ENCODE peak calls at places on chromosomes 6 and 20, in ten cellular contexts. One of them, this sample, is unnamed.

GRCh38 chr6:84652356-84653026 is 111.9 kb downstream of the TBX18 start:
- DNase-seq in cardiac muscle cell: no peak
- DNase-seq in GM23338: no peak
- DNase-seq in spleen: no peak
- DNase-seq in IMR-90: peak
- DNase-seq in WTC11: no peak
- DNase-seq in dorsolateral prefrontal cortex: no peak
- DNase-seq in astrocyte of the spinal cord: peak
- DNase-seq in brain microvascular endothelial cell: peak
- DNase-seq in GM13977: no peak
- DNase-seq in this sample: no peak

GRCh38 chr6:13762648-13763441 is 51.2 kb upstream of the RANBP9 start:
- DNase-seq in spleen: no peak
- DNase-seq in brain microvascular endothelial cell: peak
- DNase-seq in dorsolateral prefrontal cortex: peak
- DNase-seq in cardiac muscle cell: no peak
- DNase-seq in WTC11: no peak
- DNase-seq in IMR-90: peak
- DNase-seq in GM13977: peak
- DNase-seq in astrocyte of the spinal cord: peak
- DNase-seq in GM23338: no peak
- DNase-seq in this sample: no peak

GRCh38 chr20:57259179-57260021 is 7.0 kb downstream of the BMP7 start:
- DNase-seq in WTC11: no peak
- DNase-seq in IMR-90: no peak
- DNase-seq in brain microvascular endothelial cell: no peak
- DNase-seq in GM13977: no peak
- DNase-seq in astrocyte of the spinal cord: no peak
- DNase-seq in GM23338: peak
- DNase-seq in dorsolateral prefrontal cortex: peak
- DNase-seq in spleen: no peak
- DNase-seq in cardiac muscle cell: no peak
- DNase-seq in this sample: no peak

GRCh38 chr6:16711551-16712249 is 49.6 kb downstream of the ATXN1 start:
- DNase-seq in WTC11: no peak
- DNase-seq in IMR-90: no peak
- DNase-seq in dorsolateral prefrontal cortex: no peak
- DNase-seq in spleen: no peak
- DNase-seq in GM23338: no peak
- DNase-seq in astrocyte of the spinal cord: no peak
- DNase-seq in brain microvascular endothelial cell: no peak
- DNase-seq in GM13977: no peak
- DNase-seq in cardiac muscle cell: no peak
- DNase-seq in this sample: no peak

GRCh38 chr6:126063512-126064146 is 77.3 kb downstream of the TRMT11 start:
- DNase-seq in astrocyte of the spinal cord: peak
- DNase-seq in GM13977: no peak
- DNase-seq in IMR-90: peak
- DNase-seq in cardiac muscle cell: no peak
- DNase-seq in WTC11: no peak
- DNase-seq in spleen: no peak
- DNase-seq in GM23338: no peak
- DNase-seq in brain microvascular endothelial cell: peak
- DNase-seq in dorsolateral prefrontal cortex: no peak
- DNase-seq in this sample: no peak

GRCh38 chr6:55953384-55953783 is 78.0 kb upstream of the BMP5 start:
- DNase-seq in GM13977: no peak
- DNase-seq in cardiac muscle cell: no peak
- DNase-seq in GM23338: no peak
- DNase-seq in brain microvascular endothelial cell: peak
- DNase-seq in spleen: no peak
- DNase-seq in astrocyte of the spinal cord: peak
- DNase-seq in IMR-90: peak
- DNase-seq in dorsolateral prefrontal cortex: no peak
- DNase-seq in WTC11: no peak
- DNase-seq in this sample: no peak

GRCh38 chr6:139644821-139645220 is 270.4 kb upstream of the CITED2 start:
- DNase-seq in spleen: no peak
- DNase-seq in astrocyte of the spinal cord: peak
- DNase-seq in GM23338: no peak
- DNase-seq in GM13977: no peak
- DNase-seq in IMR-90: peak
- DNase-seq in dorsolateral prefrontal cortex: no peak
- DNase-seq in cardiac muscle cell: peak
- DNase-seq in brain microvascular endothelial cell: peak
- DNase-seq in WTC11: no peak
- DNase-seq in this sample: no peak

GRCh38 chr6:30703011-30703410 is 12.2 kb upstream of the NRM start:
- DNase-seq in IMR-90: no peak
- DNase-seq in cardiac muscle cell: no peak
- DNase-seq in spleen: peak
- DNase-seq in GM23338: no peak
- DNase-seq in brain microvascular endothelial cell: no peak
- DNase-seq in WTC11: no peak
- DNase-seq in astrocyte of the spinal cord: no peak
- DNase-seq in dorsolateral prefrontal cortex: no peak
- DNase-seq in GM13977: no peak
- DNase-seq in this sample: no peak

GRCh38 chr6:155444120-155444917 is 11.3 kb downstream of the NOX3 start:
- DNase-seq in GM13977: no peak
- DNase-seq in spleen: no peak
- DNase-seq in dorsolateral prefrontal cortex: no peak
- DNase-seq in brain microvascular endothelial cell: peak
- DNase-seq in IMR-90: peak
- DNase-seq in cardiac muscle cell: no peak
- DNase-seq in astrocyte of the spinal cord: peak
- DNase-seq in GM23338: no peak
- DNase-seq in WTC11: no peak
- DNase-seq in this sample: no peak

GRCh38 chr6:107794771-107795170 is 29.3 kb downstream of the SCML4 start:
- DNase-seq in dorsolateral prefrontal cortex: no peak
- DNase-seq in GM23338: no peak
- DNase-seq in WTC11: no peak
- DNase-seq in IMR-90: no peak
- DNase-seq in brain microvascular endothelial cell: no peak
- DNase-seq in astrocyte of the spinal cord: no peak
- DNase-seq in spleen: no peak
- DNase-seq in cardiac muscle cell: no peak
- DNase-seq in GM13977: no peak
- DNase-seq in this sample: no peak

GRCh38 chr20:15902493-15902892 is 670.8 kb downstream of the KIF16B start:
- DNase-seq in IMR-90: no peak
- DNase-seq in astrocyte of the spinal cord: no peak
- DNase-seq in brain microvascular endothelial cell: peak
- DNase-seq in spleen: no peak
- DNase-seq in GM23338: peak
- DNase-seq in GM13977: no peak
- DNase-seq in cardiac muscle cell: no peak
- DNase-seq in WTC11: peak
- DNase-seq in dorsolateral prefrontal cortex: no peak
- DNase-seq in this sample: no peak

GRCh38 chr6:150465610-150466009 is 96.8 kb downstream of the IYD start:
- DNase-seq in GM13977: no peak
- DNase-seq in cardiac muscle cell: no peak
- DNase-seq in brain microvascular endothelial cell: no peak
- DNase-seq in astrocyte of the spinal cord: no peak
- DNase-seq in spleen: no peak
- DNase-seq in dorsolateral prefrontal cortex: no peak
- DNase-seq in WTC11: no peak
- DNase-seq in GM23338: no peak
- DNase-seq in IMR-90: no peak
- DNase-seq in this sample: no peak

GRCh38 chr20:57135875-57136274 is 130.6 kb downstream of the BMP7 start:
- DNase-seq in WTC11: no peak
- DNase-seq in cardiac muscle cell: no peak
- DNase-seq in spleen: peak
- DNase-seq in brain microvascular endothelial cell: no peak
- DNase-seq in dorsolateral prefrontal cortex: no peak
- DNase-seq in GM13977: no peak
- DNase-seq in astrocyte of the spinal cord: no peak
- DNase-seq in IMR-90: no peak
- DNase-seq in GM23338: no peak
- DNase-seq in this sample: no peak

GRCh38 chr6:138184230-138184629 is 22.5 kb downstream of the ARFGEF3 start:
- DNase-seq in GM13977: no peak
- DNase-seq in astrocyte of the spinal cord: no peak
- DNase-seq in brain microvascular endothelial cell: no peak
- DNase-seq in IMR-90: no peak
- DNase-seq in cardiac muscle cell: no peak
- DNase-seq in spleen: no peak
- DNase-seq in WTC11: no peak
- DNase-seq in dorsolateral prefrontal cortex: no peak
- DNase-seq in GM23338: no peak
- DNase-seq in this sample: no peak

GRCh38 chr6:15063253-15063853 is 182.5 kb upstream of the JARID2 start:
- DNase-seq in WTC11: no peak
- DNase-seq in dorsolateral prefrontal cortex: peak
- DNase-seq in IMR-90: peak
- DNase-seq in spleen: peak
- DNase-seq in GM13977: no peak
- DNase-seq in brain microvascular endothelial cell: peak
- DNase-seq in cardiac muscle cell: no peak
- DNase-seq in astrocyte of the spinal cord: no peak
- DNase-seq in GM23338: no peak
- DNase-seq in this sample: no peak
- TF ChIP-seq CTCF in WTC11: no peak
- TF ChIP-seq CTCF in dorsolateral prefrontal cortex: no peak
- TF ChIP-seq CTCF in IMR-90: no peak
- TF ChIP-seq CTCF in spleen: no peak
- TF ChIP-seq CTCF in GM13977: no peak
- TF ChIP-seq CTCF in brain microvascular endothelial cell: no peak
- TF ChIP-seq CTCF in cardiac muscle cell: no peak
- TF ChIP-seq CTCF in astrocyte of the spinal cord: no peak
- TF ChIP-seq CTCF in GM23338: no peak
- TF ChIP-seq CTCF in this sample: no peak

GRCh38 chr6:35553309-35553708 is 40.6 kb upstream of the TULP1 start:
- DNase-seq in GM23338: no peak
- DNase-seq in spleen: peak
- DNase-seq in cardiac muscle cell: no peak
- DNase-seq in IMR-90: no peak
- DNase-seq in astrocyte of the spinal cord: no peak
- DNase-seq in GM13977: no peak
- DNase-seq in dorsolateral prefrontal cortex: no peak
- DNase-seq in WTC11: no peak
- DNase-seq in brain microvascular endothelial cell: no peak
- DNase-seq in this sample: no peak

GRCh38 chr6:35547666-35548065 is 35.0 kb upstream of the TULP1 start:
- DNase-seq in WTC11: no peak
- DNase-seq in GM13977: no peak
- DNase-seq in cardiac muscle cell: no peak
- DNase-seq in spleen: no peak
- DNase-seq in IMR-90: no peak
- DNase-seq in brain microvascular endothelial cell: no peak
- DNase-seq in astrocyte of the spinal cord: no peak
- DNase-seq in GM23338: no peak
- DNase-seq in dorsolateral prefrontal cortex: no peak
- DNase-seq in this sample: no peak

GRCh38 chr6:35554811-35555210 is 42.1 kb upstream of the TULP1 start:
- DNase-seq in cardiac muscle cell: no peak
- DNase-seq in spleen: peak
- DNase-seq in dorsolateral prefrontal cortex: no peak
- DNase-seq in astrocyte of the spinal cord: no peak
- DNase-seq in GM23338: no peak
- DNase-seq in WTC11: no peak
- DNase-seq in IMR-90: no peak
- DNase-seq in brain microvascular endothelial cell: no peak
- DNase-seq in GM13977: no peak
- DNase-seq in this sample: no peak

GRCh38 chr6:35550437-35550836 is 37.7 kb upstream of the TULP1 start:
- DNase-seq in astrocyte of the spinal cord: no peak
- DNase-seq in cardiac muscle cell: no peak
- DNase-seq in WTC11: no peak
- DNase-seq in dorsolateral prefrontal cortex: no peak
- DNase-seq in spleen: no peak
- DNase-seq in GM23338: no peak
- DNase-seq in GM13977: no peak
- DNase-seq in IMR-90: no peak
- DNase-seq in brain microvascular endothelial cell: no peak
- DNase-seq in this sample: no peak

GRCh38 chr6:35552285-35552917 is 39.7 kb upstream of the TULP1 start:
- DNase-seq in astrocyte of the spinal cord: no peak
- DNase-seq in spleen: peak
- DNase-seq in IMR-90: peak
- DNase-seq in GM13977: peak
- DNase-seq in GM23338: peak
- DNase-seq in cardiac muscle cell: no peak
- DNase-seq in WTC11: peak
- DNase-seq in brain microvascular endothelial cell: peak
- DNase-seq in dorsolateral prefrontal cortex: no peak
- DNase-seq in this sample: peak
- TF ChIP-seq CTCF in astrocyte of the spinal cord: peak
- TF ChIP-seq CTCF in spleen: peak
- TF ChIP-seq CTCF in IMR-90: peak
- TF ChIP-seq CTCF in GM13977: peak
- TF ChIP-seq CTCF in GM23338: peak
- TF ChIP-seq CTCF in cardiac muscle cell: peak
- TF ChIP-seq CTCF in WTC11: peak
- TF ChIP-seq CTCF in brain microvascular endothelial cell: peak
- TF ChIP-seq CTCF in dorsolateral prefrontal cortex: peak
- TF ChIP-seq CTCF in this sample: peak

GRCh38 chr6:41694815-41695536 is 40.4 kb downstream of the TFEB start:
- DNase-seq in GM13977: no peak
- DNase-seq in cardiac muscle cell: no peak
- DNase-seq in astrocyte of the spinal cord: no peak
- DNase-seq in WTC11: no peak
- DNase-seq in dorsolateral prefrontal cortex: no peak
- DNase-seq in brain microvascular endothelial cell: peak
- DNase-seq in IMR-90: peak
- DNase-seq in spleen: no peak
- DNase-seq in GM23338: no peak
- DNase-seq in this sample: no peak
- TF ChIP-seq CTCF in GM13977: no peak
- TF ChIP-seq CTCF in cardiac muscle cell: no peak
- TF ChIP-seq CTCF in astrocyte of the spinal cord: no peak
- TF ChIP-seq CTCF in WTC11: no peak
- TF ChIP-seq CTCF in dorsolateral prefrontal cortex: no peak
- TF ChIP-seq CTCF in brain microvascular endothelial cell: peak
- TF ChIP-seq CTCF in IMR-90: no peak
- TF ChIP-seq CTCF in spleen: no peak
- TF ChIP-seq CTCF in GM23338: no peak
- TF ChIP-seq CTCF in this sample: no peak

GRCh38 chr6:44113396-44113795 is 13.9 kb downstream of the MRPL14 start:
- DNase-seq in GM23338: peak
- DNase-seq in brain microvascular endothelial cell: no peak
- DNase-seq in GM13977: no peak
- DNase-seq in spleen: no peak
- DNase-seq in IMR-90: no peak
- DNase-seq in dorsolateral prefrontal cortex: no peak
- DNase-seq in WTC11: no peak
- DNase-seq in cardiac muscle cell: no peak
- DNase-seq in astrocyte of the spinal cord: no peak
- DNase-seq in this sample: no peak
- TF ChIP-seq CTCF in GM23338: peak
- TF ChIP-seq CTCF in brain microvascular endothelial cell: peak
- TF ChIP-seq CTCF in GM13977: no peak
- TF ChIP-seq CTCF in spleen: peak
- TF ChIP-seq CTCF in IMR-90: peak
- TF ChIP-seq CTCF in dorsolateral prefrontal cortex: no peak
- TF ChIP-seq CTCF in WTC11: no peak
- TF ChIP-seq CTCF in cardiac muscle cell: peak
- TF ChIP-seq CTCF in astrocyte of the spinal cord: peak
- TF ChIP-seq CTCF in this sample: no peak

GRCh38 chr20:50380697-50381040 is 129.5 kb upstream of the PTPN1 start:
- DNase-seq in GM23338: peak
- DNase-seq in brain microvascular endothelial cell: peak
- DNase-seq in astrocyte of the spinal cord: peak
- DNase-seq in spleen: no peak
- DNase-seq in dorsolateral prefrontal cortex: no peak
- DNase-seq in cardiac muscle cell: no peak
- DNase-seq in WTC11: no peak
- DNase-seq in GM13977: no peak
- DNase-seq in IMR-90: peak
- DNase-seq in this sample: no peak
- TF ChIP-seq CTCF in GM23338: peak
- TF ChIP-seq CTCF in brain microvascular endothelial cell: peak
- TF ChIP-seq CTCF in astrocyte of the spinal cord: peak
- TF ChIP-seq CTCF in spleen: peak
- TF ChIP-seq CTCF in dorsolateral prefrontal cortex: no peak
- TF ChIP-seq CTCF in cardiac muscle cell: peak
- TF ChIP-seq CTCF in WTC11: no peak
- TF ChIP-seq CTCF in GM13977: peak
- TF ChIP-seq CTCF in IMR-90: peak
- TF ChIP-seq CTCF in this sample: no peak

This sample was measured in GM13976.